ENCODE peak calls at places on chromosomes 12 and 14, in nine cellular contexts. E is CD8-positive, alpha-beta memory T cell; Q is mesenchymal stem cell; J is left lung; O is H9; P is suprapubic skin; U is Peyer's patch; X is lung; F is hepatocyte. W is an unnamed sample. For H3K4me1, the result is how much of the 10 kb centered on the place peaks cover.

GRCh38 chr14:77303417-77304156 is 17.1 kb downstream of the POMT2 start:
- DNase-seq in J (no peak), U (no peak), F (peak), X (peak), O (no peak), E (no peak), Q (peak), P (no peak), W (no peak)

GRCh38 chr12:111580737-111581136 is 18.4 kb downstream of the ATXN2 start:
- DNase-seq in O (no peak), E (no peak), X (no peak), U (no peak), F (no peak), P (no peak), J (no peak), Q (no peak), W (no peak)

GRCh38 chr12:88035907-88036289 is 6.7 kb upstream of the C12orf50 start:
- DNase-seq in F (no peak), X (no peak), O (no peak), J (no peak), E (no peak), P (no peak), Q (no peak), U (no peak), W (no peak)

GRCh38 chr12:124338448-124338847 is 43.6 kb downstream of the RFLNA start:
- DNase-seq in F (no peak), J (no peak), Q (no peak), U (no peak), E (no peak), X (no peak), P (no peak), O (no peak), W (no peak)

GRCh38 chr12:58176296-58176869 is 235.0 kb downstream of the ATP23 start:
- DNase-seq in U (peak), O (peak), F (peak), P (no peak), Q (peak), J (no peak), E (no peak), X (no peak), W (no peak)

GRCh38 chr14:36519431-36520321 is at the start of gene NKX2-1:
- DNase-seq in U (no peak), J (peak), P (no peak), O (peak), X (peak), E (no peak), Q (no peak), F (no peak), W (no peak)

GRCh38 chr12:44117368-44117767 is 281.5 kb downstream of the TMEM117 start:
- DNase-seq in X (no peak), P (no peak), Q (no peak), F (no peak), J (no peak), O (no peak), E (no peak), U (no peak), W (no peak)

GRCh38 chr14:77843155-77843554 is 43.2 kb downstream of the ADCK1 start:
- DNase-seq in E (no peak), J (no peak), Q (no peak), P (no peak), O (no peak), F (no peak), U (no peak), X (no peak), W (no peak)

GRCh38 chr14:51574009-51574408 is 77.7 kb upstream of the FRMD6 start:
- DNase-seq in J (no peak), O (no peak), U (no peak), P (no peak), X (no peak), F (no peak), Q (no peak), E (no peak), W (no peak)

GRCh38 chr12:82359115-82359478 is 768 bp downstream of the METTL25 start:
- DNase-seq in X (no peak), E (no peak), O (peak), P (no peak), Q (no peak), F (peak), J (peak), U (no peak), W (no peak)

GRCh38 chr12:108888031-108888430 is 8.1 kb downstream of the DAO start:
- DNase-seq in U (no peak), F (no peak), J (no peak), Q (no peak), O (no peak), E (no peak), P (no peak), X (no peak), W (peak)

GRCh38 chr12:726281-727140 is 25.9 kb upstream of the WNK1 start:
- DNase-seq in P (no peak), O (no peak), J (no peak), Q (no peak), E (no peak), U (no peak), X (no peak), F (peak), W (no peak)

GRCh38 chr12:103811791-103812190 is 29.2 kb downstream of the NT5DC3 start:
- DNase-seq in J (no peak), E (no peak), F (no peak), O (no peak), U (no peak), Q (no peak), X (no peak), P (no peak), W (no peak)

GRCh38 chr14:93006484-93007128 is 83.7 kb downstream of the CHGA start:
- DNase-seq in F (no peak), O (no peak), X (no peak), J (peak), P (no peak), Q (no peak), E (no peak), U (no peak), W (no peak)

GRCh38 chr12:46442239-46442638 is 69.7 kb upstream of the SLC38A2 start:
- DNase-seq in U (no peak), X (no peak), O (no peak), Q (peak), F (no peak), J (no peak), P (no peak), E (no peak), W (no peak)

GRCh38 chr12:50825372-50825838 is 17.3 kb upstream of the TMPRSS12 start:
- DNase-seq in F (peak), O (no peak), Q (peak), X (no peak), E (peak), U (no peak), P (no peak), J (no peak), W (no peak)

GRCh38 chr14:51304956-51305355 is 64.9 kb downstream of the TMX1 start:
- DNase-seq in Q (peak), X (no peak), U (no peak), E (no peak), J (no peak), F (peak), P (no peak), O (no peak), W (no peak)

GRCh38 chr12:64796205-64796845 is 28.1 kb upstream of the TBC1D30 start:
- DNase-seq in Q (peak), J (no peak), O (peak), P (no peak), X (peak), F (peak), U (peak), E (peak), W (no peak)

GRCh38 chr12:59041241-59042121 is 121.2 kb upstream of the LRIG3 start:
- DNase-seq in X (no peak), O (no peak), Q (peak), P (no peak), F (peak), J (no peak), E (no peak), U (no peak), W (no peak)

GRCh38 chr12:3137268-3137761 is 60.1 kb downstream of the TSPAN9 start:
- DNase-seq in U (no peak), Q (peak), J (no peak), E (no peak), P (no peak), O (peak), F (peak), X (no peak), W (peak)

GRCh38 chr12:12094481-12094880 is 23.7 kb downstream of the BCL2L14 start:
- DNase-seq in O (no peak), Q (peak), P (no peak), E (no peak), X (no peak), F (no peak), J (no peak), U (no peak), W (no peak)

GRCh38 chr14:95524706-95525512 is 8.5 kb upstream of the SYNE3 start:
- DNase-seq in J (no peak), E (no peak), F (no peak), Q (peak), P (no peak), U (peak), O (no peak), X (no peak), W (no peak)

GRCh38 chr12:124790650-124791400 is 72.8 kb downstream of the SCARB1 start:
- DNase-seq in Q (no peak), J (peak), X (no peak), O (no peak), F (no peak), E (no peak), P (no peak), U (no peak), W (no peak)

GRCh38 chr12:45989277-45989856 is 1.0 kb downstream of the SCAF11 start:
- DNase-seq in F (no peak), E (no peak), Q (no peak), O (no peak), U (peak), P (no peak), X (peak), J (no peak), W (no peak)

GRCh38 chr12:121404734-121405133 is 4.8 kb downstream of the RNF34 start:
- DNase-seq in J (no peak), P (no peak), Q (no peak), O (no peak), U (no peak), X (no peak), E (no peak), F (peak), W (peak)

GRCh38 chr12:122958198-122958888 is 7.9 kb downstream of the ABCB9 start:
- DNase-seq in F (no peak), J (no peak), O (no peak), P (no peak), X (no peak), E (no peak), Q (no peak), U (no peak), W (no peak)

GRCh38 chr14:52314521-52315354 is 626 bp downstream of the PTGER2 start:
- DNase-seq in Q (peak), U (no peak), P (peak), E (peak), X (no peak), O (peak), J (peak), F (peak), W (no peak)

GRCh38 chr12:22658214-22658613 is 33.2 kb downstream of the ETNK1 start:
- DNase-seq in P (no peak), X (no peak), U (no peak), J (no peak), E (no peak), O (no peak), Q (peak), F (no peak), W (no peak)

GRCh38 chr14:51211149-51211548 is 28.9 kb upstream of the TMX1 start:
- DNase-seq in P (no peak), E (no peak), X (no peak), O (no peak), Q (no peak), J (no peak), U (no peak), F (no peak), W (no peak)

GRCh38 chr14:90697577-90698206 is 118.5 kb downstream of the TTC7B start:
- DNase-seq in X (peak), F (peak), P (peak), Q (peak), U (peak), O (peak), E (peak), J (peak), W (peak)

GRCh38 chr14:62301911-62302310 is 539.7 kb downstream of the SNAPC1 start:
- DNase-seq in P (no peak), O (no peak), U (no peak), Q (peak), J (no peak), E (no peak), X (no peak), F (no peak), W (no peak)

GRCh38 chr12:96166765-96167164 is 27.4 kb upstream of the ELK3 start:
- DNase-seq in O (no peak), Q (no peak), U (no peak), E (no peak), X (no peak), F (no peak), J (no peak), P (no peak), W (no peak)

GRCh38 chr14:95260537-95261440 is 58.9 kb downstream of the CLMN start:
- DNase-seq in Q (peak), U (no peak), O (no peak), X (no peak), E (no peak), J (no peak), F (no peak), P (peak), W (no peak)

GRCh38 chr12:76144253-76144564 is 59.7 kb upstream of the NAP1L1 start:
- DNase-seq in F (peak), P (no peak), J (no peak), U (peak), X (no peak), Q (peak), E (peak), O (no peak), W (no peak)

GRCh38 chr14:50955373-50956043 is 11.2 kb upstream of the PYGL start:
- DNase-seq in F (peak), P (no peak), J (peak), E (no peak), U (no peak), Q (peak), X (peak), O (peak), W (no peak)

GRCh38 chr14:55382483-55382882 is 29.1 kb downstream of the ATG14 start:
- DNase-seq in J (no peak), E (no peak), P (no peak), F (no peak), U (no peak), X (no peak), O (no peak), Q (no peak), W (no peak)

DNA sequence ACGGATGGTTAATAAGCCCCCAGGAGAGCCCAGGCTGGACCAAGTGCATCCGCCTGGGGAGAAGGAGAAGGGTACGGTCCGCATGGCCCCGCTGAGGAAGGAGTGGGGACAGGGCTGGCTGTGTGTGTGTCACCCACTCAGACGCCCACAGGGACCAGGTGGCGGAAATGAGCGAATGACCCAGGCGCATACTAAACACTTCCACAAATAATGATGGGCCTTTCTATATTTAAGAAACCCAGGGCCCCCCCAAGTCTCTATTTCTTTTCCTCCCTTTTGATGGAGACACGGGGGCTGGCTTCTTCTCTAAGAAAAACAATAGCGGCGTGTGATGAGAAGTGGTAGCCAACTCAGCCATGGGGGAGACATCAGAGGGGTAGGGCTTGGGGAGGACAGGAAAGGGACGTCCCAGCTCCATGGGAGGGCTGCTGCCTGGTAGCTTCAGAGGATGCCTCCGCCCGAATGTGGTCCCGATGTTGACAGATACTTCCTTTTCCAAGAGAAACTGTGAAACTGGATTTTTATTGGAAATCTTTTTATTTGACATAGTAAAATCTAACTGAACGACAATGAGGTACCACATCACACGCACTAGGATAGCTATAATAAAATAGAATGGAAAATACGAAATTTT is 6.3 kb upstream of the MAP1LC3B2 start:
- DNase-seq in J (no peak), E (no peak), Q (no peak), X (no peak), P (peak), F (no peak), U (no peak), O (no peak), W (no peak)
- H3K4me1 ChIP-seq in J (under half), E (under half), Q (under half), X (under half), P (under half), F (under half), U (under half), O (under half), W (under half)

GRCh38 chr14:73324536-73324932 is 87.2 kb downstream of the PAPLN start:
- DNase-seq in J (no peak), F (no peak), X (no peak), U (no peak), P (no peak), O (no peak), Q (no peak), E (no peak), W (no peak)
- H3K4me1 ChIP-seq in J (under half), F (under half), X (under half), U (under half), P (under half), O (under half), Q (under half), E (under half), W (under half)

DNA sequence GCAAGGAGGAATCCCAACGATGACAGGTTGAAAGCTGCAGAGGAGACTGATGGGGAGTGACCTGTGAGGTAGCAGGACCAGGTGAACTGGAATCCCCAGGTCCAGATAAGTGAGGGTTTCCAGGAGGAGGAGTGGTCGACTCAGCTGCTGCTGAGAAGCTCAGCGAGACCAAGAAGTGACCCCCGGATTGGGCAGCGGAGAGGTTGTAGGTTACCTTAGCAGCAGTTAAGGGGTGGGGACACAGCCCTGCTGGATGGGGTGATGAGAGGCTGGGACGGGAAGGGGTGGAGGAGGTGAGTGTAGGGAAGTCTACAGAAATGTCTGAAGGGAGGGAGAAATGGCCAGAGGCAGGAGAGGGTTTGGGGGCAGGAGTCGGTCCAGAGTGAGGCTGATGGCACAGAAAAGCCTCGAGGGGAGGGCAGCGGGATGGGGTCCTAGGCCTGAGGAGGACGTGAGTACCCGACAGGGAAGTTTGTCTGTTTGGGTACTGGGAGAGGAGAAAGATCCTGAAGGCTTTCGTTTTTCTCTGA is 2.6 kb upstream of the RCOR1 start:
- DNase-seq in E (no peak), J (peak), O (no peak), U (no peak), F (no peak), Q (no peak), P (no peak), X (no peak), W (no peak)
- H3K4me1 ChIP-seq in E (under half), J (under half), O (under half), U (under half), F (under half), Q (under half), P (under half), X (under half), W (under half)

GRCh38 chr14:22821193-22822016 is 6.2 kb upstream of the SLC7A7 start:
- DNase-seq in Q (peak), E (no peak), J (no peak), P (no peak), U (no peak), F (peak), O (no peak), X (no peak), W (peak)
- H3K4me1 ChIP-seq in Q (under half), E (under half), J (half or more), P (under half), U (half or more), F (half or more), O (under half), X (under half), W (under half)

GRCh38 chr12:8697476-8698131 is at the start of gene RIMKLB:
- DNase-seq in Q (peak), E (peak), P (peak), U (peak), X (peak), O (peak), F (peak), J (peak), W (peak)
- H3K4me1 ChIP-seq in Q (under half), E (under half), P (under half), U (under half), X (under half), O (under half), F (under half), J (under half), W (under half)

GRCh38 chr14:85578925-85579324 is 49.0 kb downstream of the FLRT2 start:
- DNase-seq in X (no peak), O (no peak), J (no peak), P (no peak), E (no peak), U (no peak), F (no peak), Q (no peak), W (no peak)
- H3K4me1 ChIP-seq in X (under half), O (under half), J (under half), P (under half), E (under half), U (under half), F (under half), Q (under half), W (under half)

GRCh38 chr12:93798279-93798678 is 121.1 kb downstream of the CRADD start:
- DNase-seq in X (no peak), U (no peak), Q (no peak), F (no peak), J (no peak), E (no peak), P (no peak), O (no peak), W (no peak)
- H3K4me1 ChIP-seq in X (under half), U (under half), Q (under half), F (under half), J (under half), E (under half), P (under half), O (under half), W (under half)

DNA sequence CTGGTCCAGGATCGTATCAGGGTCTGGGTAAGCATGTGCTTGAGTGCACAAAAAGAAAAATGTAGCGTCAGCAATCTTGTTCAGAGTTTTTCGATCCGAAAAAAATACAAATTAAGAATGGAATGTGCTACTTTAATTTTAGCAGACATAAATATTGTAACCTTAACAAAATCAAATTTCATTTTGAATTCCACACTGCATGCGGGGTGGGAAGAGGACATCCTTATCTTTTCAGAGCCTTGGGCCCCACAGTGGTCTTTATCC is 93.6 kb downstream of the TMEM30B start:
- DNase-seq in J (no peak), P (no peak), Q (no peak), U (no peak), F (no peak), E (no peak), X (no peak), O (no peak), W (no peak)
- H3K4me1 ChIP-seq in J (under half), P (under half), Q (under half), U (under half), F (under half), E (under half), X (under half), O (under half), W (under half)

GRCh38 chr12:6334359-6334758 is 7.5 kb downstream of the TNFRSF1A start:
- DNase-seq in X (no peak), P (no peak), J (no peak), F (no peak), O (no peak), U (no peak), Q (no peak), E (no peak), W (no peak)
- H3K4me1 ChIP-seq in X (under half), P (half or more), J (half or more), F (under half), O (under half), U (half or more), Q (half or more), E (half or more), W (under half)

DNA sequence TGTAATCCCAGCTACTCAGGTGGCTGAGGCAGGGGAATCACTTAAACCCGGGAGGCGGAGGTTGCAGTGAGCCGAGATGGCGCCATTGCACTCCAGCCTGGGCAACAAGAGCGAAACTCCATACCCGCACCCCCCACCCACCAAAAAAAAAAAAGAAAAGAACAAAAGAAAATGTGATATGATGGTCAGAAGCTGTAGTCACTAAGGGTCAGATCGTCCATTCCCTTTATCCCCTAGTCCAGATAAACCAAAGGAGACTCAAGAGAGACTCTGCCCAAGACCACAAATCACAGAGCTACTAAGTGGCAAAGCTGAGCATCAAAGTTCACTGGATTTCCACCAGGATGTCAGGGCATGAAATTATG is 3.2 kb downstream of the PPTC7 start:
- DNase-seq in F (no peak), Q (no peak), U (no peak), O (no peak), E (no peak), X (no peak), P (no peak), J (no peak), W (no peak)
- H3K4me1 ChIP-seq in F (under half), Q (under half), U (half or more), O (under half), E (half or more), X (under half), P (half or more), J (half or more), W (under half)

W was measured in pancreas.